ENCODE peak calls at places on chromosomes 6 and 20, in five cellular contexts. One of them, this sample, is unnamed.

GRCh38 chr6:46203388-46203787 is 32.6 kb upstream of the ENPP5 start:
- DNase-seq in adipocyte: peak; percentile 31
- DNase-seq in CD4-positive, alpha-beta memory T cell: no peak
- DNase-seq in ELR: no peak
- DNase-seq in endodermal cell: no peak
- DNase-seq in this sample: no peak

GRCh38 chr6:26065952-26066380 is 21.3 kb upstream of the HFE start:
- DNase-seq in adipocyte: peak; percentile 94
- DNase-seq in CD4-positive, alpha-beta memory T cell: peak; percentile 70
- DNase-seq in ELR: peak; percentile 87
- DNase-seq in endodermal cell: peak; percentile 74
- DNase-seq in this sample: peak; percentile 83

GRCh38 chr6:21104288-21104687 is 489.3 kb upstream of the SOX4 start:
- DNase-seq in adipocyte: no peak
- DNase-seq in CD4-positive, alpha-beta memory T cell: no peak
- DNase-seq in ELR: no peak
- DNase-seq in endodermal cell: no peak
- DNase-seq in this sample: no peak

GRCh38 chr6:11277275-11278206 is 45.1 kb upstream of the NEDD9 start:
- DNase-seq in adipocyte: peak; percentile 42
- DNase-seq in CD4-positive, alpha-beta memory T cell: peak; percentile 9
- DNase-seq in ELR: peak; percentile 49
- DNase-seq in endodermal cell: peak; percentile 84
- DNase-seq in this sample: peak; percentile 87

GRCh38 chr20:16556299-16556698 is 16.9 kb downstream of the KIF16B start:
- DNase-seq in adipocyte: no peak
- DNase-seq in CD4-positive, alpha-beta memory T cell: no peak
- DNase-seq in ELR: peak; percentile 69
- DNase-seq in endodermal cell: no peak
- DNase-seq in this sample: no peak

GRCh38 chr6:168276576-168277273 is 42.9 kb downstream of the DACT2 start:
- DNase-seq in adipocyte: no peak
- DNase-seq in CD4-positive, alpha-beta memory T cell: no peak
- DNase-seq in ELR: no peak
- DNase-seq in endodermal cell: no peak
- DNase-seq in this sample: no peak

GRCh38 chr6:125508793-125509192 is 207.0 kb upstream of the HDDC2 start:
- DNase-seq in adipocyte: no peak
- DNase-seq in CD4-positive, alpha-beta memory T cell: no peak
- DNase-seq in ELR: no peak
- DNase-seq in endodermal cell: no peak
- DNase-seq in this sample: no peak

GRCh38 chr20:61646986-61647385 is 394.9 kb downstream of the CDH4 start:
- DNase-seq in adipocyte: no peak
- DNase-seq in CD4-positive, alpha-beta memory T cell: no peak
- DNase-seq in ELR: no peak
- DNase-seq in endodermal cell: no peak
- DNase-seq in this sample: no peak

GRCh38 chr6:129605962-129606361 is 104.0 kb downstream of the ARHGAP18 start:
- DNase-seq in adipocyte: no peak
- DNase-seq in CD4-positive, alpha-beta memory T cell: no peak
- DNase-seq in ELR: no peak
- DNase-seq in endodermal cell: no peak
- DNase-seq in this sample: no peak

GRCh38 chr6:96613291-96613999 is 50.5 kb downstream of the FHL5 start:
- DNase-seq in adipocyte: no peak
- DNase-seq in CD4-positive, alpha-beta memory T cell: no peak
- DNase-seq in ELR: no peak
- DNase-seq in endodermal cell: no peak
- DNase-seq in this sample: no peak

GRCh38 chr6:34491091-34491430 is 25.2 kb downstream of the PACSIN1 start:
- DNase-seq in adipocyte: peak; percentile 31
- DNase-seq in CD4-positive, alpha-beta memory T cell: no peak
- DNase-seq in ELR: no peak
- DNase-seq in endodermal cell: peak; percentile 63
- DNase-seq in this sample: peak; percentile 42

GRCh38 chr6:116528800-116529199 is 16.7 kb downstream of the TRAPPC3L start:
- DNase-seq in adipocyte: peak; percentile 10
- DNase-seq in CD4-positive, alpha-beta memory T cell: no peak
- DNase-seq in ELR: peak; percentile 68
- DNase-seq in endodermal cell: peak; percentile 68
- DNase-seq in this sample: no peak

This sample was measured in AG10803.